ENCODE peak calls at places on chromosomes 12 and 14, in five cellular contexts. A, W, D, Y and Z are unnamed samples. For H3K4me1, the result is how much of the 10 kb centered on the place peaks cover.

GRCh38 chr12:3236345-3237153 is 159.4 kb downstream of the TSPAN9 start:
- DNase-seq in A (no peak), W (no peak), D (peak), Y (peak), Z (no peak)

GRCh38 chr12:100156731-100157426 is 14.2 kb upstream of the BLTP3B start:
- DNase-seq in A (no peak), W (no peak), D (no peak), Y (no peak), Z (no peak)

GRCh38 chr12:103423061-103423473 is 72.7 kb downstream of the C12orf42 start:
- DNase-seq in A (no peak), W (no peak), D (no peak), Y (no peak), Z (no peak)

GRCh38 chr12:93848453-93849120 is 171.4 kb downstream of the CRADD start:
- DNase-seq in A (no peak), W (no peak), D (no peak), Y (no peak), Z (no peak)

GRCh38 chr14:93926873-93927571 is at the start of gene FAM181A:
- DNase-seq in A (no peak), W (no peak), D (no peak), Y (no peak), Z (no peak)

GRCh38 chr12:46084666-46085631 is 94.6 kb upstream of the SCAF11 start:
- DNase-seq in A (no peak), W (no peak), D (no peak), Y (no peak), Z (no peak)

GRCh38 chr12:6090786-6091185 is 33.7 kb downstream of the VWF start:
- DNase-seq in A (no peak), W (no peak), D (peak), Y (no peak), Z (no peak)

GRCh38 chr14:24398943-24399801 is at the start of gene NYNRIN:
- DNase-seq in A (peak), W (peak), D (no peak), Y (peak), Z (peak)

GRCh38 chr14:51335521-51335920 is 95.5 kb downstream of the TMX1 start:
- DNase-seq in A (no peak), W (no peak), D (peak), Y (peak), Z (peak)

GRCh38 chr12:7994731-7995205 is 37.7 kb upstream of the FOXJ2 start:
- DNase-seq in A (no peak), W (no peak), D (no peak), Y (no peak), Z (no peak)

GRCh38 chr12:130775953-130776856 is 60.1 kb upstream of the RIMBP2 start:
- DNase-seq in A (peak), W (no peak), D (peak), Y (peak), Z (peak)

GRCh38 chr12:41368006-41368405 is 179.9 kb downstream of the PDZRN4 start:
- DNase-seq in A (no peak), W (no peak), D (no peak), Y (no peak), Z (no peak)

GRCh38 chr14:102901633-102902032 is 20.8 kb upstream of the AMN start:
- DNase-seq in A (no peak), W (peak), D (no peak), Y (no peak), Z (no peak)

GRCh38 chr12:29104495-29104894 is 44.6 kb upstream of the FAR2 start:
- DNase-seq in A (peak), W (no peak), D (no peak), Y (no peak), Z (no peak)

GRCh38 chr14:45083622-45083978 is 316 bp upstream of the PRPF39 start:
- DNase-seq in A (no peak), W (no peak), D (no peak), Y (no peak), Z (no peak)
- H3K4me1 ChIP-seq in A (under half), W (under half), D (under half), Y (under half), Z (under half)

GRCh38 chr12:122063691-122064033 is 14.9 kb upstream of the MLXIP start:
- DNase-seq in A (no peak), W (no peak), D (no peak), Y (peak), Z (no peak)

GRCh38 chr12:122064780-122065588 is 13.6 kb upstream of the MLXIP start:
- DNase-seq in A (no peak), W (no peak), D (no peak), Y (peak), Z (no peak)

GRCh38 chr12:122067966-122068365 is 10.6 kb upstream of the MLXIP start:
- DNase-seq in A (peak), W (peak), D (no peak), Y (no peak), Z (peak)

GRCh38 chr12:122064034-122064777 is 14.3 kb upstream of the MLXIP start:
- DNase-seq in A (no peak), W (peak), D (peak), Y (peak), Z (peak)

DNA sequence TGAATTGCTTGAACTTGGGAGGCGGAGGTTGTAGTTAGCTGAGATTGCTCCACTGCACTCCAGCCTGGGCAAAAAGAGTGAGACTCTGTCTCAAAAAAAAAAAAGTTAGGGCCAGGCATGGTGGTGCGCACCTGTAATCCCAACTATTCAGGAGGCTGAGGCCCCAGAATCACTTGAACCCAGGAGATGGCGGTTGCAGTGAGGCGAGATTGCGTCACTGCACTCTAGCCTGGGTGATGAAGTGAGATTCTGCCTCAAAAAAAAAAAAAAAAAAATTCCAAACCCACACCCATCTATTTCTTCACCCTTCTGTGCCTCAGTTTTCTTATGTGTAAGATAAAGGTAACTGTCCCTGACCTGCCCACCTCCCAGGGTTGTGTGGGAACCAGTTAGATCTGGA is 11.0 kb upstream of the MLXIP start:
- DNase-seq in A (no peak), W (no peak), D (no peak), Y (no peak), Z (no peak)
- H3K4me3 ChIP-seq in A (no peak), W (no peak), D (peak), Y (no peak), Z (no peak)

GRCh38 chr12:13101854-13102375 is 1.6 kb downstream of the GSG1 start:
- DNase-seq in A (peak), W (no peak), D (no peak), Y (no peak), Z (no peak)
- H3K4me1 ChIP-seq in A (under half), W (under half), D (half or more), Y (under half), Z (under half)

GRCh38 chr14:68065322-68065721 is 245.7 kb downstream of the RAD51B start:
- DNase-seq in A (no peak), W (no peak), D (no peak), Y (no peak), Z (no peak)
- H3K4me3 ChIP-seq in A (no peak), W (no peak), D (no peak), Y (no peak), Z (no peak)

DNA sequence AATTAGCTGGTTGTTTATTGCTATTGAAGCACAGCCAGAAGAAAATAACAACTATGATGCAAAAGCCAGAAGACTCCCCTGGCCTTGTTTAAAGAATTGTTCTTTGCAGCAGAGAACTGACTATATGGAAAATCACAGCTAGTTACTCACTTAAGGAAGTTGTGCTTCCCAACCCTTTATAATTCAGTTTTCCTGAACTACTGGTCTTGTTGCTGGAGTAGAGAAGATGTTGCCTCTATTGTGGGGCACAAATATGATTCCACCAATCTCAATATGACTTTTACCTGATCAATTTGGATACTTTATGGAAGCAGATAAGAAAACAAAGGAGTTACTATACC is 586.7 kb downstream of the LRFN5 start:
- DNase-seq in A (no peak), W (no peak), D (no peak), Y (no peak), Z (no peak)
- H3K4me1 ChIP-seq in A (under half), W (under half), D (under half), Y (under half), Z (under half)

DNA sequence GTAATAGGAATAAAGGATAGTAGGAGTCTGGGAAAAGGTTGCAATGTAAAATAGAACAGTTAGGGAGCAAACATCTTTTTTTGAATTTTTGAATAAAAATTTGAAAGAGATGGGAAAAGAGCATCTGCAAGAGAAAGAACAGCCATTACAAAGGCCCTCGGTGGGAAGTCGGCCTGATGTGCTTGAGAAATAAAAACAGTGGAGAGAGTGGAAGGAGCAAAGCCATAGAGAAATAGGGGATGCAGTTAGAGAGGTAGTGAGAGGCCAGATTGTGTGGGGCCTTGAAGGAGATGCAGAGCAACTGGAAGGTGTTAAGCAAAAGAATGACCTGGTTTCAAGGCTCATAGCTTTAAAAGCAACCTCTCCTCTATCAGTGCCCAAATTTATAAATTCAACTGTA is 409.8 kb downstream of the RERGL start:
- DNase-seq in A (no peak), W (no peak), D (no peak), Y (no peak), Z (no peak)
- H3K4me3 ChIP-seq in A (no peak), W (no peak), D (no peak), Y (no peak), Z (no peak)

GRCh38 chr12:53173085-53173715 is 7.3 kb upstream of the ZNF740 start:
- DNase-seq in A (no peak), W (no peak), D (no peak), Y (peak), Z (peak)
- H3K4me1 ChIP-seq in A (under half), W (under half), D (under half), Y (under half), Z (under half)

DNA sequence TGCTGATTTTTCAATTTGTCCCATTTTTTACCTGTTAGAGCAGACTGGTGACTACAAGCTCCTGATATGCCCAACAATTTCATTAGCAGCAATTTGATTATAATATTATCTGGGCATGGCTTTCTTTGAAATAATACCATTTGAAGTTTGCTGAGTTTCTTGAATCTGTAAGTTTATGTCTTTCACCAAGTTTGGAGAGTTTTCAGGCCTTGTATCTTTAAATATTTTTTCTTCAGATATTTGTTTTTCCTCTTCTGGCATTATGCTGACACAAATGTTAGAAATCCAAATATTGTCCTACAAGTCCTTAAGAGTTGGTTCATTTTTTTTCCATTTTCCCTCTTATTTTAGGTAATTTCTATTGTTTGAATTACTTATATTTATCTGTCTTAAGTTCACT is 30.4 kb downstream of the SLC2A13 start:
- DNase-seq in A (no peak), W (no peak), D (no peak), Y (no peak), Z (no peak)
- H3K4me3 ChIP-seq in A (no peak), W (no peak), D (no peak), Y (no peak), Z (no peak)

GRCh38 chr12:49972641-49973360 is at the start of gene AQP6:
- DNase-seq in A (no peak), W (no peak), D (no peak), Y (no peak), Z (no peak)

GRCh38 chr12:49974677-49975369 is 2.1 kb downstream of the AQP6 start:
- DNase-seq in A (no peak), W (no peak), D (no peak), Y (no peak), Z (no peak)

GRCh38 chr12:49974231-49974675 is 1.5 kb downstream of the AQP6 start:
- DNase-seq in A (no peak), W (no peak), D (peak), Y (peak), Z (peak)

GRCh38 chr12:49972122-49972521 is 625 bp upstream of the AQP6 start:
- DNase-seq in A (no peak), W (no peak), D (no peak), Y (no peak), Z (no peak)

DNA sequence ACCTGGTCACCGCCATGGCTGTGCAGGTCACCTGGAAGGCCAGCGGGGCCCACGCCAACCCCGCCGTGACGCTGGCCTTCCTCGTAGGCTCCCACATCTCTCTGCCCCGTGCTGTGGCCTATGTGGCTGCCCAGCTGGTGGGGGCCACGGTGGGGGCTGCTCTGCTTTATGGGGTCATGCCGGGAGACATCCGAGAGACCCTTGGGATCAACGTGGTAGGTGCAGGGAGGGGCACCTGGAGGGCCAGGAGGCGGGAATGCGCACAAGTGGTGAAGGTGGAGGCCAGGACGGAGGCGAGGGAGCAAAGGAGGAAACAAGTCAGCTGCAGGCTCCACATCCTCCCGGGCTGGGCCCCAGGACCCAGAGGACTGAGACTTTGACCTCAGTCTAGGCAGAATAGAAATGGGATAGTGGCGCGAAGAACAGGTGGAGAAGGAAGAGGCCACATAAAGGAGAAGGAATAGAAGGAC is 649 bp downstream of the AQP6 start:
- DNase-seq in A (no peak), W (no peak), D (no peak), Y (no peak), Z (no peak)
- H3K4me1 ChIP-seq in A (under half), W (under half), D (under half), Y (under half), Z (under half)

DNA sequence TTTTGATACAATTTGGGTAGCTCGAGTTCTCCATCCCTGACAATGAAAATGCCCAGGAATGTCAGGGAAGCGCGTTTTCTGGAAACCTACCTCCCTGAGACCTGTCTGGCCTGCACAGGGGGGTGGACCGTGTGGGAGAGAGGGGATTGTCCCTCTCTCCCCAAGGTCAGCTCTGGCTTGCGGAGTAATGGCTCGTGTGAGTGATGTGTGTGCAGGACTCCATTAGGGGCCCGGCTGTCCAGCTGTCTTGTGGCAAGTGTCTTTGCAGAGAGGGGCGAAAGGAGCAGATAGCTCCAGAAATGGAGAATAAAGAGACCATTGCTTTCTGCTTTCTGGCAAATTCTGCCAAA is 215.3 kb downstream of the CHST11 start:
- DNase-seq in A (no peak), W (no peak), D (no peak), Y (no peak), Z (no peak)
- H3K4me3 ChIP-seq in A (no peak), W (no peak), D (no peak), Y (no peak), Z (no peak)